ENCODE peak calls at places on chromosomes 13 and 19, in six cellular contexts. Z is stimulated activated naive B cell treated with anti-CD40 and anti-IgM and Interleukin-4, amounts not matched to agents 10 μg/mL and 1 μg/mL and 100 μg/mL, for 72 hours; S is naive thymus-derived CD8-positive, alpha-beta T cell; I is NCI-H1092; F is AG09319; R is COR-L47. L is an unnamed sample.
A peak's percentile ranks its signal among the peaks of the same experiment; 100 is the strongest.

GRCh38 chr13:46523972-46524737 is 28.8 kb upstream of the LRCH1 start:
- DNase-seq in S (no peak), Z (no peak), F (no peak), R (no peak), I (no peak), L (no peak)

GRCh38 chr13:112837371-112838037 is 131.5 kb upstream of the MCF2L start:
- DNase-seq in S (no peak), R (peak; percentile 63), F (no peak), Z (no peak), I (no peak), L (no peak)

GRCh38 chr13:110418944-110419343 is 111.9 kb downstream of the COL4A2 start:
- DNase-seq in I (no peak), R (no peak), Z (no peak), F (no peak), S (no peak), L (no peak)

GRCh38 chr13:72403396-72404010 is 323.9 kb downstream of the MZT1 start:
- DNase-seq in R (no peak), Z (no peak), I (no peak), S (no peak), F (no peak), L (no peak)

GRCh38 chr19:43572172-43572588 is 3.1 kb downstream of the XRCC1 start:
- DNase-seq in Z (no peak), I (no peak), S (no peak), R (no peak), F (no peak), L (no peak)

GRCh38 chr19:49362048-49362925 is at the start of gene TEAD2:
- DNase-seq in I (no peak), Z (no peak), R (no peak), S (no peak), F (no peak), L (no peak)

GRCh38 chr13:26847281-26847680 is 86.7 kb upstream of the GPR12 start:
- DNase-seq in Z (no peak), R (no peak), S (no peak), I (no peak), F (no peak), L (no peak)

GRCh38 chr19:7607212-7607873 is 11.7 kb downstream of the CAMSAP3 start:
- DNase-seq in Z (no peak), R (no peak), S (no peak), I (no peak), F (no peak), L (no peak)

GRCh38 chr19:506404-507285 is 652 bp upstream of the TPGS1 start:
- DNase-seq in S (peak; percentile 98), R (peak; percentile 100), F (peak; percentile 80), I (peak; percentile 100), Z (peak; percentile 95), L (peak; percentile 93)

GRCh38 chr13:46507978-46508377 is 45.0 kb upstream of the LRCH1 start:
- DNase-seq in R (no peak), F (no peak), I (no peak), Z (no peak), S (no peak), L (no peak)

GRCh38 chr19:49775742-49776370 is 9.1 kb downstream of the AP2A1 start:
- DNase-seq in R (no peak), I (no peak), S (no peak), Z (no peak), F (no peak), L (no peak)

GRCh38 chr19:18763674-18764590 is 27.2 kb downstream of the COMP start:
- DNase-seq in S (no peak), I (no peak), Z (no peak), F (no peak), R (no peak), L (no peak)

GRCh38 chr13:113814435-113814821 is 49.4 kb downstream of the GAS6 start:
- DNase-seq in S (no peak), F (no peak), Z (no peak), I (no peak), R (no peak), L (no peak)

GRCh38 chr19:5079410-5079774 is 110.5 kb downstream of the KDM4B start:
- DNase-seq in R (no peak), F (no peak), Z (no peak), I (no peak), S (no peak), L (no peak)

GRCh38 chr13:100601716-100602115 is 13.1 kb upstream of the GGACT start:
- DNase-seq in R (no peak), S (no peak), Z (no peak), I (no peak), F (no peak), L (no peak)

GRCh38 chr19:38319421-38320258 is at the start of gene KCNK6:
- DNase-seq in R (no peak), F (no peak), I (no peak), Z (peak; percentile 30), S (peak; percentile 70), L (peak; percentile 27)

GRCh38 chr19:32339988-32340874 is 5.2 kb upstream of the ZNF507 start:
- DNase-seq in I (no peak), S (peak; percentile 73), Z (peak; percentile 18), F (no peak), R (no peak), L (peak; percentile 42)

GRCh38 chr19:7506385-7507328 is 9.2 kb upstream of the ZNF358 start:
- DNase-seq in I (no peak), Z (peak; percentile 44), F (peak; percentile 32), R (no peak), S (no peak), L (peak; percentile 26)

GRCh38 chr19:37695144-37695899 is 24.2 kb downstream of the ZNF607 start:
- DNase-seq in I (no peak), Z (no peak), F (no peak), R (no peak), S (no peak), L (no peak)